ENCODE peak calls at places on chromosome 1, in eight cellular contexts. N is kidney; E is tibial artery; G is body of pancreas; W is left ventricle myocardium inferior; Z is heart left ventricle; I is SK-N-SH; K is effector memory CD4-positive, alpha-beta T cell. L is an unnamed sample.

GRCh38 chr1:35708179-35708891 is 10.3 kb downstream of the C1orf216 start:
- DNase-seq in W (no peak), G (no peak), E (no peak), N (no peak), K (no peak), Z (no peak), I (peak; percentile 83), L (no peak)

GRCh38 chr1:110750446-110751029 is 75.8 kb upstream of the KCNA3 start:
- DNase-seq in I (no peak), Z (no peak), K (no peak), W (no peak), G (no peak), E (no peak), N (no peak), L (no peak)

GRCh38 chr1:226646026-226646869 is 92.8 kb downstream of the ITPKB start:
- DNase-seq in I (peak; percentile 55), Z (peak; percentile 65), N (peak; percentile 41), K (no peak), E (no peak), W (peak; percentile 13), G (no peak), L (no peak)

GRCh38 chr1:54407957-54408700 is 1.9 kb upstream of the SSBP3 start:
- DNase-seq in N (no peak), I (no peak), Z (no peak), E (peak; percentile 52), G (no peak), W (no peak), K (no peak), L (no peak)

GRCh38 chr1:228664399-228664914 is 70.8 kb upstream of the RHOU start:
- DNase-seq in Z (peak; percentile 72), W (peak; percentile 67), I (peak; percentile 72), G (peak; percentile 78), E (peak; percentile 72), K (peak; percentile 41), N (no peak), L (peak; percentile 94)

GRCh38 chr1:115251340-115251748 is 86.7 kb downstream of the NGF start:
- DNase-seq in I (no peak), W (no peak), E (no peak), G (no peak), Z (no peak), K (no peak), N (no peak), L (no peak)

GRCh38 chr1:222828939-222829338 is 14.1 kb downstream of the DISP1 start:
- DNase-seq in E (no peak), N (no peak), W (no peak), K (no peak), G (no peak), Z (no peak), I (no peak), L (no peak)

GRCh38 chr1:168293372-168293771 is 12.7 kb downstream of the TBX19 start:
- DNase-seq in Z (no peak), G (peak; percentile 34), I (no peak), E (no peak), W (no peak), K (no peak), N (no peak), L (no peak)

GRCh38 chr1:107529511-107530149 is 388.8 kb downstream of the NTNG1 start:
- DNase-seq in I (peak; percentile 67), N (no peak), G (peak; percentile 21), E (no peak), W (no peak), K (no peak), Z (no peak), L (no peak)

GRCh38 chr1:33387512-33388079 is 43.3 kb downstream of the PHC2 start:
- DNase-seq in E (no peak), W (no peak), I (no peak), Z (no peak), N (no peak), K (no peak), G (no peak), L (peak; percentile 15)

GRCh38 chr1:2611034-2611501 is 21.7 kb downstream of the MMEL1 start:
- DNase-seq in I (peak; percentile 93), G (peak; percentile 32), N (peak; percentile 79), E (no peak), W (no peak), Z (peak; percentile 67), K (no peak), L (peak; percentile 83)

GRCh38 chr1:172531412-172531811 is 1.5 kb upstream of the SUCO start:
- DNase-seq in G (no peak), E (no peak), W (no peak), K (no peak), I (peak; percentile 3), N (no peak), Z (no peak), L (no peak)

GRCh38 chr1:18384477-18384876 is 96.3 kb upstream of the KLHDC7A start:
- DNase-seq in Z (no peak), K (no peak), E (no peak), N (peak; percentile 16), G (no peak), W (no peak), I (no peak), L (no peak)

GRCh38 chr1:70143052-70143659 is 62.2 kb downstream of the LRRC40 start:
- DNase-seq in G (no peak), W (no peak), E (no peak), Z (no peak), I (no peak), N (no peak), K (no peak), L (no peak)

GRCh38 chr1:77639056-77639455 is 43.4 kb downstream of the ZZZ3 start:
- DNase-seq in W (no peak), K (no peak), N (no peak), E (no peak), I (no peak), Z (no peak), G (no peak), L (no peak)

GRCh38 chr1:36086529-36087232 is 2.0 kb upstream of the ADPRS start:
- DNase-seq in Z (no peak), G (no peak), N (no peak), K (no peak), W (no peak), E (no peak), I (no peak), L (no peak)

GRCh38 chr1:245338485-245338877 is 183.7 kb downstream of the KIF26B start:
- DNase-seq in G (no peak), Z (no peak), N (no peak), K (no peak), E (no peak), I (no peak), W (no peak), L (no peak)

GRCh38 chr1:11688506-11688905 is 3.0 kb upstream of the DRAXIN start:
- DNase-seq in W (no peak), I (no peak), E (no peak), G (no peak), Z (no peak), K (no peak), N (no peak), L (no peak)

GRCh38 chr1:11690669-11691301 is 725 bp upstream of the DRAXIN start:
- DNase-seq in E (no peak), W (no peak), I (peak; percentile 71), Z (no peak), N (no peak), K (no peak), G (no peak), L (no peak)

GRCh38 chr1:11691302-11691914 is at the start of gene DRAXIN:
- DNase-seq in E (no peak), I (peak; percentile 93), W (no peak), N (peak; percentile 82), K (no peak), Z (no peak), G (no peak), L (no peak)

GRCh38 chr1:11691928-11692711 is 610 bp downstream of the DRAXIN start:
- DNase-seq in G (no peak), I (no peak), E (no peak), N (no peak), Z (no peak), K (no peak), W (no peak), L (no peak)

GRCh38 chr1:11690132-11690668 is 1.3 kb upstream of the DRAXIN start:
- DNase-seq in Z (no peak), G (no peak), E (no peak), N (no peak), K (no peak), I (no peak), W (no peak), L (no peak)
- H3K4me3 ChIP-seq in Z (no peak overlapping the region), G (no peak overlapping the region), E (no peak overlapping the region), N (peak overlapping the region; percentile 49), K (no peak overlapping the region), I (peak overlapping the region; percentile 40), W (peak overlapping the region; percentile 53), L (no peak overlapping the region)

DNA sequence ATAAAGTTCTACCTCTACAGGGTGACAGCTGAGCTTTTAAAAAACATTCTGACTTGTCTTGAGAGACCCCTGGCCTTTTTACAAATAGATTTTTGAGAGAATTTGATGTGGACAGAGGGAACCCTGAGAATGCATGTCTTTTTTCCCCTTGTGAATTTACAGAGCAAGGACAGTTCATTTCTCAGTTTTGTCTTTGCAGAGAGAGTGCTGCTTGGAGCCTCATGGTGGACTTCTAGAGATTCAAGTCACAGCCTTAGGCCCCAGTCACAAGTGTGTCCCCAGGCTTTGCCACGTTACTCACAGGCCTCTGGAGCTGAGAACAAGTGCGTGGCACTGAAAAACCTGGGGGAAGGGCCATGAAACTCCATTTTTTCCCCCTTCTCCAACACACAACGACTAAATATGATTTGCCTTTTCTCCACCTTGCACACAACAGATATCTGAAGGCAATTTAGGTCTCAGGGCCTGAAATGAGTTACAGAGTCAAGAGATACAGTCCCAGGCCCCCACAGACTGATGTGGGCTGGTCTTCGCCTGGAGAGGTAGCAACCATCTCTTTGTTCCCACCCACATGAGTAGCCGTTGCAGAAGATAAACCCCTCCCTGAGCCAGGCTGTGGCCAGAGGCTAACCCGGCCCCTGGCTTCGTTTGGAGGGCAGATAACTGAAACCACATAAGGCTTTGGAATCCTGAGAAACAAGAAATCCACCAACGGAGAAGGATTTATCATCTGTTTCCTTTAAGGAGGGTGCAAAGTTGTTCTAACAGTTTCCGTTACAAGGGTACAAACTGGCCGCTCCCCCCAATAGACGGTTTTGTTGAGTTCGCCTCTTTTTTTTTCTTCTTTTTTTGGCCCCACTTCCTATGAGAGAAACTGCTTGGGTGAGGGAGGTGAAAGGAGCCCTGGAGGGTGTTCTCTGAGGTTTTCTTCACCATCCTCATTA is 1.0 kb upstream of the PIGV start:
- DNase-seq in W (peak; percentile 67), K (no peak), N (peak; percentile 84), I (peak; percentile 77), E (peak; percentile 85), Z (peak; percentile 79), G (peak; percentile 35), L (peak; percentile 66)
- H3K4me1 ChIP-seq in W (peaks cover 99% of the 10 kb centered on the region), K (peaks cover 37% of the 10 kb centered on the region), N (peaks cover 40% of the 10 kb centered on the region), I (peaks cover 29% of the 10 kb centered on the region), E (peaks cover 5% of the 10 kb centered on the region), Z (peaks cover 83% of the 10 kb centered on the region), G (peaks cover 45% of the 10 kb centered on the region), L (peaks cover 49% of the 10 kb centered on the region)

DNA sequence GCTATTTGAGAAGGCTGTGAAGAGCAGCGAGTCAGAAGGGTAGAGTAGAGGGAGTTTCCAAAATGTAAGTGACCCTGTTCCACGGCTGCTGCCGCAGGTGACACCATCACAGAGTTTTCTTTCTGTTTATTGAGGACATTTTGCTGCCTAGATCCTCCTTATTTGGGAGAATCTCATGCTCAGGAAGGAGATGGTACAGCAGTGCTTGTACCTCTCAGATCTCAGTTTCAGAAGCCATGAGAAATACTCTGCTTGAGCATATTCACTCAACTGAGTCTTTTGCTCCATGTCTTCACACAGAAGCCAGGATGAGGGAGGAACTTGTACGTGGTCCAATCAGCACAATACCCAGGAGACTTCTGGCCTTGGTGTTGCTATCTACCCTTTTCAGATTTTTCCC is 1.6 kb downstream of the LCE7A start:
- DNase-seq in K (no peak), W (no peak), G (no peak), Z (no peak), E (no peak), I (no peak), N (no peak), L (no peak)
- H3K9me3 ChIP-seq in K (no peaks in the 10 kb centered on the region), W (no peaks in the 10 kb centered on the region), G (no peaks in the 10 kb centered on the region), Z (no peaks in the 10 kb centered on the region), E (no peaks in the 10 kb centered on the region), I (no peaks in the 10 kb centered on the region), N (no peaks in the 10 kb centered on the region), L (no peaks in the 10 kb centered on the region)

GRCh38 chr1:27000092-27000816 is 6.8 kb downstream of the TRNP1 start:
- DNase-seq in Z (no peak), K (no peak), I (no peak), E (no peak), N (no peak), G (no peak), W (no peak), L (no peak)
- H3K4me3 ChIP-seq in Z (no peak overlapping the region), K (no peak overlapping the region), I (no peak overlapping the region), E (no peak overlapping the region), N (no peak overlapping the region), G (no peak overlapping the region), W (no peak overlapping the region), L (no peak overlapping the region)

L was measured in mucosa of descending colon.